ENCODE peak calls at places on chromosome 2, in five cellular contexts. L is fibroblast of lung, D is HCT116, W is IMR-90, Q is GM23248. K is an unnamed sample. For H3K4me1, the result is how much of the 10 kb centered on the place peaks cover.

GRCh38 chr2:184698476-184698875 is 100.1 kb downstream of the ZNF804A start:
- DNase-seq in L (no peak), D (no peak), W (no peak), Q (no peak), K (no peak)

GRCh38 chr2:30068067-30068466 is 78.7 kb upstream of the YPEL5 start:
- DNase-seq in L (no peak), D (no peak), W (no peak), Q (no peak), K (no peak)

GRCh38 chr2:23803275-23803964 is 123.5 kb downstream of the ATAD2B start:
- DNase-seq in L (peak), D (no peak), W (peak), Q (peak), K (peak)

GRCh38 chr2:10249798-10250197 is 52.9 kb upstream of the HPCAL1 start:
- DNase-seq in L (no peak), D (no peak), W (no peak), Q (peak), K (no peak)

GRCh38 chr2:122451040-122451439 is 695.6 kb downstream of the TSN start:
- DNase-seq in L (peak), D (no peak), W (peak), Q (peak), K (no peak)

GRCh38 chr2:174568425-174568824 is 29.2 kb downstream of the WIPF1 start:
- DNase-seq in L (no peak), D (no peak), W (no peak), Q (no peak), K (no peak)

GRCh38 chr2:73494031-73494430 is 108.4 kb downstream of the ALMS1 start:
- DNase-seq in L (no peak), D (peak), W (peak), Q (peak), K (peak)

GRCh38 chr2:181810823-181811695 is 80.5 kb upstream of the ITPRID2 start:
- DNase-seq in L (peak), D (peak), W (peak), Q (peak), K (peak)

GRCh38 chr2:226888378-226888915 is 52.6 kb downstream of the RHBDD1 start:
- DNase-seq in L (no peak), D (no peak), W (no peak), Q (peak), K (no peak)

GRCh38 chr2:649461-650342 is 27.5 kb downstream of the TMEM18 start:
- DNase-seq in L (no peak), D (no peak), W (no peak), Q (no peak), K (no peak)

DNA sequence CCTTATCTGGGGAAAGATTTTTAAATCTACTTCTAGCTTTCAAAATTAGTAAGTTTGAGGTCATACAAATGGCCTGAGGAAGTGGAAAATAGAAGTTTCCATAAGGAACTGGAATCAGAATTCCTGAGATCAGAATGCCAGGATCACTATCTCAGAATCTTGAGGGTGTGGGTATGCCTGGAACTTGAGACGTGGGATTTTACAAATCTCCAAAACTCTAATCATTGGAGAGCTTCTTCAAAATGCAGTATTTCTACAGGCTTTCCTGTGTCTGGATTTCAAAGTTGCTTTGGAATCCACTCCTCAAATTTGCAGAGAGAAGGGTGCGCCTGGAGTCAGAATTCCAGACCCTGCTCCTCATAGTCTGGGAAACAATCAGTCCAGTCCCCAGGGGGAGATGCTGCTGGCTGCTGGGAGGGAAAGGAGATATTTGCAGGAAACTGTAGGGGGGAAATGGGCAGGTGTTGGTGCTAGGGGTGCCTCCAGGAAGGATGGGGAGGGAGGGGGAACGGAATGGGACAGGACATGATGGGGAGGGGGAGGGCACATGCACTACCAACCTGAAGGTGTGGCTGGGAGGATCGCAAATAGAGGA is 31.0 kb upstream of the CATIP start:
- DNase-seq in L (no peak), D (no peak), W (no peak), Q (no peak), K (no peak)
- H3K4me1 ChIP-seq in L (under half), D (under half), W (under half), Q (under half), K (under half)

GRCh38 chr2:196801986-196802385 is 2.5 kb upstream of the GTF3C3 start:
- DNase-seq in L (no peak), D (no peak), W (no peak), Q (no peak), K (no peak)

GRCh38 chr2:196804381-196804780 is 4.8 kb downstream of the C2orf66 start:
- DNase-seq in L (no peak), D (no peak), W (no peak), Q (peak), K (no peak)

GRCh38 chr2:196798980-196799379 is 503 bp downstream of the GTF3C3 start:
- DNase-seq in L (peak), D (no peak), W (no peak), Q (peak), K (peak)

DNA sequence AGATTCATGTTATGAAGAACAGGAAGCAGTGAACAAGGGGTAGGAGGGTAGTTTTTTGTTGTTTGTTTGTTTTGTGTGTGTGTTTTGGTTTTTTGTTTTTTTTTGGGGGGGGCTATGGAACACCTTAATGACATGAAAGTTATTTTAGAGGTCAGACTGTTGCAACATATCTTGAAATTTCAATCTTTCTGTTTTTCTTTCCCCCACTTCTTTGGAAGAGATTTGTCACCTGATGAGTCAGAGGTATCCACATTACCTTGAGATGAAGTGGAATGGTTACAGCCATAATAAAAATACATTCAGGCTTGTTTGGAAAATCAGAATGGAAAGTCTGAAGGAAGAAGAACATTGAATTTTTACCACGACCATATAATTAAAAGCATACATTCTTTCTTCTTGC is 2.1 kb upstream of the GTF3C3 start:
- DNase-seq in L (no peak), D (no peak), W (peak), Q (peak), K (peak)
- H2AFZ ChIP-seq in L (no peak), D (peak), W (no peak), Q (peak), K (peak)

GRCh38 chr2:219451626-219452360 is 17.1 kb downstream of the SPEG start:
- DNase-seq in L (peak), D (no peak), W (peak), Q (no peak), K (peak)

GRCh38 chr2:219455635-219456034 is 21.0 kb downstream of the SPEG start:
- DNase-seq in L (no peak), D (no peak), W (no peak), Q (no peak), K (no peak)

GRCh38 chr2:219452361-219453317 is 18.0 kb downstream of the SPEG start:
- DNase-seq in L (peak), D (peak), W (peak), Q (peak), K (peak)

GRCh38 chr2:219454217-219454616 is 19.6 kb downstream of the SPEG start:
- DNase-seq in L (no peak), D (no peak), W (no peak), Q (no peak), K (peak)

GRCh38 chr2:219453691-219454131 is 19.1 kb downstream of the SPEG start:
- DNase-seq in L (peak), D (no peak), W (peak), Q (peak), K (peak)
- H3K4me1 ChIP-seq in L (under half), D (under half), W (under half), Q (under half), K (under half)

GRCh38 chr2:20676353-20677215 is 9.6 kb downstream of the GDF7 start:
- DNase-seq in L (no peak), D (no peak), W (no peak), Q (peak), K (no peak)
- H2AFZ ChIP-seq in L (no peak), D (no peak), W (no peak), Q (no peak), K (no peak)

DNA sequence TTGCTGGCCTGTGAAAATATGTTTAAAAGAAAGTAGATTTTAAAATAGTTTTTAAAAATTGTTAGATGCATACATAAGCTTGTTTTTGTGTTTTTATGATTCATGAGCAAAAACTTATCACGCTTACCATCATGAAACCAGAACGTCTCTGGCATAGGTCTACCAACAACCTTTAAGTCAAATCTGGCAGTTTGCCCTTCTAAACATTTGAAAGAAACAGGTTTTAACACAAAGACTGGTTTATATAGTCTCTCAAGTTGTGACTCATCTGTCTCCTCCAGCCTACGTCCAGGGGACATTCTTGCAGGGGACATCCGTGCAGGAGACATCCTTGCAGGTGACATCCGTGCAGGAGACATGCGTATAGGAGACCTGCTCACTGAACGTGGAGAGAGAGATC is 29.6 kb downstream of the TTN start:
- DNase-seq in L (no peak), D (no peak), W (no peak), Q (no peak), K (no peak)
- H3K4me1 ChIP-seq in L (under half), D (under half), W (under half), Q (under half), K (under half)

GRCh38 chr2:170298115-170298514 is 120.2 kb downstream of the MYO3B start:
- DNase-seq in L (no peak), D (no peak), W (no peak), Q (no peak), K (no peak)

GRCh38 chr2:170305711-170306110 is 127.8 kb downstream of the MYO3B start:
- DNase-seq in L (no peak), D (no peak), W (no peak), Q (no peak), K (no peak)

GRCh38 chr2:170298861-170299429 is 121.0 kb downstream of the MYO3B start:
- DNase-seq in L (peak), D (no peak), W (no peak), Q (no peak), K (no peak)

GRCh38 chr2:170300993-170301392 is 123.0 kb downstream of the MYO3B start:
- DNase-seq in L (no peak), D (no peak), W (no peak), Q (no peak), K (no peak)

GRCh38 chr2:170301606-170302005 is 123.7 kb downstream of the MYO3B start:
- DNase-seq in L (no peak), D (no peak), W (no peak), Q (no peak), K (no peak)
- H2AFZ ChIP-seq in L (no peak), D (peak), W (no peak), Q (no peak), K (no peak)

K was measured in astrocyte.